ENCODE peak calls at places on chromosome 20, in six cellular contexts. R is prostate gland, Q is foreskin fibroblast, F is cardiac fibroblast, Z is BJ, G is pancreas. H is an unnamed sample.

GRCh38 chr20:32456869-32457421 is 98.8 kb downstream of the ASXL1 start:
- DNase-seq in Q (peak), R (no peak), F (peak), Z (no peak), G (peak), H (no peak)

GRCh38 chr20:13267231-13267630 is 46.2 kb downstream of the ISM1 start:
- DNase-seq in R (no peak), Q (no peak), F (no peak), Z (no peak), G (no peak), H (no peak)

GRCh38 chr20:59455392-59456341 is 148.7 kb upstream of the PHACTR3 start:
- DNase-seq in Q (peak), R (peak), Z (no peak), G (peak), F (peak), H (no peak)

GRCh38 chr20:46964299-46965123 is 69.9 kb downstream of the EYA2 start:
- DNase-seq in Q (no peak), R (peak), G (no peak), F (no peak), Z (no peak), H (no peak)

GRCh38 chr20:55744896-55745295 is 260.4 kb downstream of the CBLN4 start:
- DNase-seq in Q (no peak), G (no peak), R (no peak), F (no peak), Z (no peak), H (no peak)

GRCh38 chr20:62819494-62820174 is 2.8 kb downstream of the COL9A3 start:
- DNase-seq in Z (no peak), G (peak), R (no peak), Q (peak), F (peak), H (no peak)

GRCh38 chr20:33656010-33656782 is 5.9 kb upstream of the C20orf144 start:
- DNase-seq in Z (no peak), Q (no peak), R (no peak), F (no peak), G (no peak), H (no peak)

GRCh38 chr20:16007164-16007563 is 566.1 kb downstream of the KIF16B start:
- DNase-seq in F (no peak), G (no peak), Q (no peak), Z (no peak), R (no peak), H (no peak)

GRCh38 chr20:4569882-4570281 is 151.8 kb upstream of the PRND start:
- DNase-seq in G (no peak), F (no peak), R (no peak), Q (no peak), Z (no peak), H (no peak)

GRCh38 chr20:51043811-51044210 is 20.9 kb upstream of the KCNG1 start:
- DNase-seq in Q (peak), Z (no peak), R (no peak), F (peak), G (no peak), H (peak)

GRCh38 chr20:51042064-51042463 is 19.2 kb upstream of the KCNG1 start:
- DNase-seq in F (peak), G (no peak), R (no peak), Q (peak), Z (no peak), H (peak)

GRCh38 chr20:51044796-51045195 is 21.9 kb upstream of the KCNG1 start:
- DNase-seq in Z (no peak), Q (no peak), F (no peak), G (no peak), R (no peak), H (no peak)

GRCh38 chr20:51046021-51046985 is 23.4 kb upstream of the KCNG1 start:
- DNase-seq in Z (no peak), F (no peak), G (no peak), Q (no peak), R (no peak), H (no peak)

DNA sequence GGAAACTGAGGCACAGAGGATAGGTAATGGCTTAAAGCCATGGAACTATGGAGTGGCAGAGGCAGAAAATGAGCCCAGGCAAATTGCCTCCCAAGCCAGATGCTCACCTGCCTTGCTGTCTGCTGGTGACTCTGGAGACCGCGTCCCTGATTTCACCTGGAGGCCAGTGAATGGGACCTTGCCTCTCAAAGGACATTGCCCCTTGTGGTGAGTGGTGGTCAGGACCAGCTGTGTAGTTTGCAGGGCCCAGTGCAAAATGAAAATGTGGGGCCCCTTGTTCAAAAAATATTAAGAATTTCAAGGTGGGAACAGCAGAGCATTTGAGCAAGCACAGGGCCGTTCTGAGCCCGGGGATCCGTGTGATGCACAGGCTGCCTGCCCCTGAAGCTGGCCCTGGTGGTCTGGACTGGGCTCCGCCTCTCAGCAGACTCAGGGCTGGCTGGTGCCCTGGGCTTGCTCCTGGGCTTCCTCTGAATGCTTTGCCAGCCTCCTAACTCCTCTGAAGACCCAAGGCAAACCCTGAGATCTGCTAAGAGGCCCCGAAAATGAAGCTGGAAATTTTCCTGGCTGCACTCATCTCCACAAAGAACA is 19.8 kb upstream of the KCNG1 start:
- DNase-seq in F (no peak), Z (no peak), Q (no peak), R (no peak), G (no peak), H (no peak)
- TF ChIP-seq CTCF in F (peak), Z (peak), Q (peak), R (no peak), G (no peak), H (no peak)

DNA sequence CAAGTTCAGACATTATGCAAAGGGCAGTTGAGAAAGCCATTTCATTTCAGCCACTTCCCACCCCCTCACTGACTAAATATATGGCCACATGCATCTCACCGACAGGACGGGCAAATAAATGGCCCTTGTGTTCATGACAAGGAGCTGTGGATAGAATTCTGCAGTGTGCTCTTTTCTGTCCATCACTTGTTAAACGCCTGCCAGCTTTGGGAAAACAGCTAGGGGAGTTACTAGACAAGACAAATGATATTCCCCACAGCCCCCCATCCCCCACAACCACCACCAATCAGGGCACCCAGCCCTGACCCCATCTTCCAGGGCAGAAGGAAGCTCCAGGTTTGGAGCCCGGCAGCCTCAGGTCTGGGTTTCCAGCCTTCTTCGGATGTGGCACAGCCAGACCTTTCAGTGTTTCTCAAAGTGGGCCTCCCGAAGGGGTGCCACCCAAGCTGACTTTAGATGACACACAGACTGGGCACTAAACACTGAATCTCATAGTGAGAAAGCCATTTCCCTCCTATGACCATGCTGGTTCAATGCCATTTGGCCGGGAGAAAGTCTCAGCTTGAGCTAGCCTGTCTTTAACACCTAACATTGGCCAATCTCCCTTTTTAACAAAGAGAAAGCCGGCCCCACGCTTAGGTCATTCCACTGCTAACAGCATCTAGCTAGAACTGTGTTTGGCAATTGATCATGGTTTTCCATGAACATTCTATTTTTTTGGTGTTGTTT is 4.0 kb upstream of the RIPOR3 start:
- DNase-seq in F (no peak), Z (no peak), Q (peak), R (no peak), G (no peak), H (no peak)
- H3K4me3 ChIP-seq in F (no peak), Z (no peak), Q (no peak), R (no peak), G (no peak), H (no peak)

GRCh38 chr20:34997774-34998173 is 42.1 kb downstream of the MYH7B start:
- DNase-seq in G (no peak), F (no peak), Z (no peak), R (no peak), Q (no peak), H (no peak)

GRCh38 chr20:34997171-34997570 is 41.5 kb downstream of the MYH7B start:
- DNase-seq in F (no peak), G (no peak), Z (no peak), R (no peak), Q (peak), H (peak)

GRCh38 chr20:34999782-35000181 is 44.1 kb downstream of the MYH7B start:
- DNase-seq in F (no peak), G (no peak), Q (no peak), R (no peak), Z (no peak), H (no peak)

GRCh38 chr20:34999021-34999451 is 43.4 kb downstream of the MYH7B start:
- DNase-seq in Q (no peak), Z (no peak), G (no peak), F (no peak), R (no peak), H (no peak)

GRCh38 chr20:34998331-34998950 is 42.8 kb downstream of the MYH7B start:
- DNase-seq in G (no peak), Z (no peak), R (no peak), Q (no peak), F (no peak), H (peak)
- TF ChIP-seq CTCF in G (no peak), Z (no peak), R (no peak), Q (no peak), F (no peak), H (no peak)

GRCh38 chr20:2798814-2799213 is 1.6 kb downstream of the CPXM1 start:
- DNase-seq in F (peak), R (no peak), Q (peak), G (no peak), Z (no peak), H (no peak)

GRCh38 chr20:2801459-2801728 is 967 bp upstream of the CPXM1 start:
- DNase-seq in G (no peak), Q (no peak), F (no peak), Z (no peak), R (no peak), H (no peak)

GRCh38 chr20:2799688-2800589 is 488 bp downstream of the CPXM1 start:
- DNase-seq in Q (peak), Z (no peak), R (no peak), F (no peak), G (no peak), H (no peak)

GRCh38 chr20:2799271-2799670 is 1.2 kb downstream of the CPXM1 start:
- DNase-seq in F (no peak), R (no peak), G (no peak), Q (no peak), Z (no peak), H (no peak)

GRCh38 chr20:2800590-2801458 is at the start of gene CPXM1:
- DNase-seq in R (no peak), Q (no peak), F (no peak), G (no peak), Z (no peak), H (no peak)
- H3K4me3 ChIP-seq in R (peak), Q (peak), F (peak), G (no peak), Z (peak), H (no peak)

GRCh38 chr20:17628101-17628841 is 53.8 kb downstream of the RRBP1 start:
- DNase-seq in Z (no peak), G (peak), F (no peak), R (no peak), Q (no peak), H (no peak)
- TF ChIP-seq CTCF in Z (no peak), G (no peak), F (no peak), R (no peak), Q (no peak), H (no peak)

DNA sequence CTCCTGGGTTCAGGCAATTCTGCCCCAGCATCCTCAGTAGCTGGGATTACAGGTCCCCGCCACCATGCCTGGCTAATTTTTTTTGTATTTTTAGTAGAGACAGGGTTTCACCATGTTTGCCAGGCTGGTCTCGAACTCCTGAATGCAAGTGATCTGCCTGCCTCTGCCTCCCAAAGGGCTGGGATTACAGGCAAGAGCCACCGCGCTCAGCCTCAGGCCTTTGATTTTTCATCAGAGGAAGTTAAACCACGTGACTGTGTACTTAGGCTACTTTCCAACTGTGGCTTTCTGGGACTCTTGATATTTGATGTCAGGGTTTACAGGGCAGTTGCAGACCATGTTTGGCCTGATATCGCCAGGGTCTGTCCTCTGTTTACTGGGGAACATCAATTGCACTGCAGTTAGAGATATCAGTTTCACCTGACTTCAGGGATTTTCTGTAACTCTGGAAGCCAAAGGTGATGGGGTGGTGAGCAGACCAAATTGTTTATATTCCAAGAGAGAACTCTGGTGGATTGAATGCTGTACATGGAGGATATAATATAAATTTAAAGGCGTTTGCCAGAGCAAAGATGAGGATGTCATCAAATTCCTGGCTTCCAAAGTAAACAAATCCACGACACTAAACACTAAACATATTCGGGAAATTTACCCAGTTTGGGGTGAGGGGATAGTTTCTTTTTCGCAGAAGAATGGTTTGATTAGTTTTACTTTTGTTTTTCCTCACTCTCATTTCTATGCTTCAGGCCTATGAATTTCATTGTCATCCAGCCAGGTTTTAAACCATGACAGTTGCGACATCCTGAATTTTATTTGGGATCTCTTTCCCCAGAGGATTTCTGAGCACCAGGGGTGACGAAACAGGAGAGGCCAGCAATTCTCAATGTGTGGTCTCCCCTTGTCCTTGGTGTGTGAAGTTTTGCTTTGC is 4.2 kb downstream of the PSMF1 start:
- DNase-seq in Q (peak), Z (peak), R (peak), F (peak), G (peak), H (peak)
- H3K4me3 ChIP-seq in Q (no peak), Z (no peak), R (no peak), F (no peak), G (no peak), H (no peak)

GRCh38 chr20:45890997-45891983 is at the start of the genes CTSA and NEURL2:
- DNase-seq in Z (no peak), F (peak), Q (peak), R (peak), G (peak), H (peak)
- TF ChIP-seq CTCF in Z (peak), F (no peak), Q (no peak), R (no peak), G (no peak), H (no peak)